ENCODE peak calls at places on chromosomes 2 and 18, in nine cellular contexts. M, E, B, G, T, S, U, Y and O are unnamed samples.

GRCh38 chr2:66431840-66432511 is 2.9 kb upstream of the MEIS1 start:
- DNase-seq in Y (no peak), E (no peak), B (no peak), T (no peak), S (no peak), G (peak; percentile 55), U (no peak), M (no peak), O (no peak)

GRCh38 chr2:64608867-64609228 is 44.9 kb downstream of the SERTAD2 start:
- DNase-seq in E (no peak), G (peak; percentile 60), S (no peak), U (no peak), T (no peak), B (peak; percentile 70), M (no peak), Y (no peak), O (no peak)

GRCh38 chr18:10926565-10927194 is 222.7 kb downstream of the PIEZO2 start:
- DNase-seq in G (peak; percentile 29), M (no peak), B (no peak), T (no peak), S (peak; percentile 54), E (peak; percentile 12), U (peak; percentile 70), Y (no peak), O (no peak)

GRCh38 chr2:160427629-160428424 is 65.8 kb downstream of the RBMS1 start:
- DNase-seq in Y (peak; percentile 77), G (no peak), E (peak; percentile 42), U (peak; percentile 85), B (no peak), M (peak; percentile 21), S (peak; percentile 92), T (no peak), O (peak; percentile 88)

GRCh38 chr2:156630579-156631337 is 194.6 kb downstream of the GPD2 start:
- DNase-seq in E (no peak), Y (no peak), U (no peak), T (no peak), B (no peak), G (peak; percentile 86), M (no peak), S (no peak), O (no peak)

GRCh38 chr2:161165266-161165665 is 5.0 kb downstream of the TANK start:
- DNase-seq in E (no peak), S (peak; percentile 74), Y (no peak), T (no peak), U (peak; percentile 66), M (no peak), G (no peak), B (no peak), O (no peak)

GRCh38 chr2:18475884-18476283 is 84.6 kb downstream of the RDH14 start:
- DNase-seq in Y (no peak), B (no peak), M (no peak), E (no peak), G (no peak), U (peak; percentile 41), T (no peak), S (no peak), O (no peak)

GRCh38 chr2:33215983-33216382 is 260.5 kb upstream of the RASGRP3 start:
- DNase-seq in Y (no peak), B (no peak), M (no peak), S (no peak), U (no peak), G (no peak), T (no peak), E (no peak), O (no peak)

GRCh38 chr2:195562624-195563566 is 94.1 kb upstream of the SLC39A10 start:
- DNase-seq in M (no peak), G (peak; percentile 36), S (peak; percentile 20), Y (no peak), B (no peak), U (peak; percentile 24), T (no peak), E (no peak), O (no peak)

GRCh38 chr2:28263690-28264089 is 129.0 kb upstream of the FOSL2 start:
- DNase-seq in U (no peak), E (no peak), G (peak; percentile 22), B (no peak), Y (no peak), M (no peak), T (no peak), S (no peak), O (no peak)

GRCh38 chr18:6553234-6553900 is 138.7 kb upstream of the L3MBTL4 start:
- DNase-seq in U (no peak), T (no peak), E (no peak), S (peak; percentile 13), G (no peak), Y (no peak), B (no peak), M (no peak), O (no peak)

GRCh38 chr2:62149708-62150107 is 46.2 kb upstream of the B3GNT2 start:
- DNase-seq in U (peak; percentile 95), B (no peak), M (no peak), T (no peak), G (no peak), E (no peak), Y (no peak), S (peak; percentile 94), O (no peak)

GRCh38 chr2:86249843-86250402 is 50.7 kb downstream of the MRPL35 start:
- DNase-seq in G (no peak), E (no peak), U (peak; percentile 68), S (no peak), Y (peak; percentile 34), T (no peak), B (no peak), M (no peak), O (peak; percentile 15)

GRCh38 chr2:113887393-113887792 is 2.5 kb upstream of the ACTR3 start:
- DNase-seq in B (no peak), Y (no peak), T (no peak), G (no peak), E (no peak), M (no peak), S (no peak), U (no peak), O (no peak)

GRCh38 chr2:120254178-120254577 is 1.5 kb downstream of the RALB start:
- DNase-seq in E (no peak), Y (no peak), U (peak; percentile 49), M (no peak), B (no peak), S (no peak), G (no peak), T (no peak), O (no peak)
- H3K4me3 ChIP-seq in E (peak overlapping the region; percentile 76), Y (no peak overlapping the region), U (peak overlapping the region; percentile 98), M (peak overlapping the region; percentile 82), B (peak overlapping the region; percentile 82), S (peak overlapping the region; percentile 78), G (peak overlapping the region; percentile 96), T (peak overlapping the region; percentile 79), O (no peak overlapping the region)

DNA sequence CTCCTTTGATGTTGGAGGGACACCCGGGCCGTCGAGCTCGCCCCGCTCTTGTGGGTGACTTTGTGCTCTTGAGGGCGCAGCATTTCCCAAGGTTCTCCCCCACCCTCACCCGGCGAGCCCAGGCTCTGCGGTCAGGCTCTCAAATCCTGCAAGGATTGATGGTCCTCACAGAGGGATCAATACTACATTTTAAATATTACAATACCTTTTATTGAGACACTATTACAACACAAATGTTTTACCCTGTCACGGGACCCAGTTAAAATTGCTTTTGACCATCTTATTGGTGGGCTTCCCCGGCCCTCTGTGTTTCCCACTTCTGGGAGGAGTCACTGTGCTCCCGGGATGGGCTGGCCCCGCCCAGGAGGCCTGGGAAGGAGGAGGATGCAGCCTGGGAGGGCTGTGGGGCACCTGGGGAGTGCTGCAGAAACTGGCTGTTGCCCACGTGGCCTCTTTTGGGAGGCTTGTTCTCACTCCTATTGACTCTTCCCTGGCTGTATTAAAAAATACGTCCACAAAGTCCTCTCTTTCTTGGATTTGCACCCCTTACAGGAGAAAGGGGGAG is 222.7 kb downstream of the INSIG2 start:
- DNase-seq in T (peak; percentile 17), S (no peak), M (no peak), G (peak; percentile 91), U (peak; percentile 20), E (no peak), Y (no peak), B (no peak), O (no peak)
- H3K4me3 ChIP-seq in T (peak overlapping the region; percentile 68), S (no peak overlapping the region), M (peak overlapping the region; percentile 86), G (peak overlapping the region; percentile 79), U (peak overlapping the region; percentile 50), E (peak overlapping the region; percentile 60), Y (no peak overlapping the region), B (peak overlapping the region; percentile 73), O (peak overlapping the region; percentile 47)

GRCh38 chr2:102258025-102258385 is 53.4 kb upstream of the IL1RL1 start:
- DNase-seq in E (no peak), G (no peak), B (no peak), U (no peak), M (no peak), T (no peak), Y (no peak), S (no peak), O (no peak)
- H3K4me3 ChIP-seq in E (no peak overlapping the region), G (no peak overlapping the region), B (no peak overlapping the region), U (no peak overlapping the region), M (no peak overlapping the region), T (no peak overlapping the region), Y (no peak overlapping the region), S (no peak overlapping the region), O (no peak overlapping the region)

GRCh38 chr2:100281521-100282438 is 40.5 kb downstream of the LONRF2 start:
- DNase-seq in B (no peak), T (no peak), Y (no peak), E (no peak), M (no peak), U (peak; percentile 34), S (peak; percentile 82), G (peak; percentile 44), O (no peak)
- H3K4me3 ChIP-seq in B (peak overlapping the region; percentile 38), T (no peak overlapping the region), Y (no peak overlapping the region), E (peak overlapping the region; percentile 5), M (no peak overlapping the region), U (no peak overlapping the region), S (no peak overlapping the region), G (no peak overlapping the region), O (no peak overlapping the region)

GRCh38 chr2:120110062-120110362 is 97.1 kb downstream of the EPB41L5 start:
- DNase-seq in T (no peak), Y (no peak), B (no peak), S (no peak), G (no peak), U (no peak), E (no peak), M (no peak), O (no peak)

GRCh38 chr2:120110507-120110906 is 97.6 kb downstream of the EPB41L5 start:
- DNase-seq in T (no peak), G (no peak), M (no peak), S (no peak), U (no peak), Y (no peak), E (no peak), B (no peak), O (no peak)

GRCh38 chr2:120108049-120108448 is 95.2 kb downstream of the EPB41L5 start:
- DNase-seq in G (no peak), E (peak; percentile 65), U (peak; percentile 89), B (no peak), M (no peak), Y (no peak), T (no peak), S (peak; percentile 79), O (no peak)

GRCh38 chr2:120108749-120109148 is 95.9 kb downstream of the EPB41L5 start:
- DNase-seq in E (no peak), M (no peak), S (no peak), B (no peak), U (peak; percentile 68), Y (no peak), T (no peak), G (no peak), O (no peak)

GRCh38 chr2:120109186-120110061 is 96.5 kb downstream of the EPB41L5 start:
- DNase-seq in T (no peak), M (no peak), Y (no peak), U (peak; percentile 68), S (peak; percentile 61), E (peak; percentile 6), G (no peak), B (no peak), O (peak; percentile 81)
- H3K4me3 ChIP-seq in T (no peak overlapping the region), M (peak overlapping the region; percentile 78), Y (no peak overlapping the region), U (no peak overlapping the region), S (no peak overlapping the region), E (no peak overlapping the region), G (no peak overlapping the region), B (no peak overlapping the region), O (peak overlapping the region; percentile 20)